ENCODE peak calls at places on chromosomes 16 and 17, in five cellular contexts. D is PC-9, H is mammary epithelial cell, Y is H1, J is hepatocyte. U is an unnamed sample.

GRCh38 chr16:87874639-87875472 is 5.5 kb upstream of the SLC7A5 start:
- DNase-seq in D (no peak), H (no peak), Y (no peak), J (no peak), U (peak; percentile 46)

GRCh38 chr17:51764387-51764971 is 394.0 kb downstream of the CA10 start:
- DNase-seq in D (peak; percentile 55), H (peak; percentile 58), Y (peak; percentile 68), J (peak; percentile 82), U (peak; percentile 59)

GRCh38 chr17:4937553-4937952 is 2.3 kb downstream of the SLC25A11 start:
- DNase-seq in D (no peak), H (no peak), Y (no peak), J (no peak), U (no peak)

GRCh38 chr17:50620848-50621247 is 13.8 kb upstream of the ABCC3 start:
- DNase-seq in D (no peak), H (no peak), Y (no peak), J (no peak), U (no peak)

GRCh38 chr17:10745231-10745630 is 15.4 kb upstream of the TMEM220 start:
- DNase-seq in D (no peak), H (no peak), Y (no peak), J (peak; percentile 63), U (no peak)

GRCh38 chr16:89723279-89724250 is 2.2 kb downstream of the ZNF276 start:
- DNase-seq in D (peak; percentile 33), H (peak; percentile 11), Y (no peak), J (no peak), U (no peak)

GRCh38 chr16:5865231-5865630 is 767.6 kb upstream of the EEF2KMT start:
- DNase-seq in D (no peak), H (no peak), Y (no peak), J (no peak), U (no peak)

GRCh38 chr16:77919761-77920415 is 102.5 kb upstream of the CLEC3A start:
- DNase-seq in D (no peak), H (no peak), Y (no peak), J (no peak), U (no peak)

GRCh38 chr16:15780805-15781204 is 76.0 kb downstream of the MYH11 start:
- DNase-seq in D (no peak), H (no peak), Y (no peak), J (no peak), U (no peak)

GRCh38 chr17:70892527-70892926 is 723.2 kb downstream of the KCNJ2 start:
- DNase-seq in D (no peak), H (no peak), Y (no peak), J (no peak), U (no peak)

GRCh38 chr16:88931373-88931900 is 45.6 kb downstream of the CBFA2T3 start:
- DNase-seq in D (no peak), H (no peak), Y (no peak), J (no peak), U (no peak)

GRCh38 chr16:68902376-68903345 is 59.3 kb downstream of the TANGO6 start:
- DNase-seq in D (peak; percentile 67), H (peak; percentile 66), Y (no peak), J (peak; percentile 77), U (peak; percentile 49)

GRCh38 chr17:50079334-50080095 is 15.6 kb upstream of the PDK2 start:
- DNase-seq in D (no peak), H (peak; percentile 53), Y (no peak), J (no peak), U (peak; percentile 21)

GRCh38 chr17:78905111-78905510 is 2.1 kb upstream of the CEP295NL start:
- DNase-seq in D (no peak), H (no peak), Y (no peak), J (no peak), U (no peak)

GRCh38 chr16:11487289-11487688 is 99.4 kb downstream of the LITAF start:
- DNase-seq in D (no peak), H (no peak), Y (no peak), J (no peak), U (no peak)

GRCh38 chr17:80033840-80034239 is 1.8 kb downstream of the TBC1D16 start:
- DNase-seq in D (no peak), H (no peak), Y (no peak), J (no peak), U (no peak)

GRCh38 chr17:48045270-48046001 is 2.7 kb upstream of the NFE2L1 start:
- DNase-seq in D (no peak), H (peak; percentile 87), Y (no peak), J (peak; percentile 48), U (no peak)

GRCh38 chr16:81094771-81095251 is 1.4 kb downstream of the GCSH start:
- DNase-seq in D (no peak), H (no peak), Y (no peak), J (no peak), U (no peak)

GRCh38 chr17:75472119-75472518 is 15.7 kb downstream of the TMEM94 start:
- DNase-seq in D (peak; percentile 45), H (peak; percentile 33), Y (no peak), J (no peak), U (no peak)

GRCh38 chr17:82388922-82389283 is 17.3 kb downstream of the UTS2R start:
- DNase-seq in D (no peak), H (no peak), Y (no peak), J (no peak), U (no peak)

DNA sequence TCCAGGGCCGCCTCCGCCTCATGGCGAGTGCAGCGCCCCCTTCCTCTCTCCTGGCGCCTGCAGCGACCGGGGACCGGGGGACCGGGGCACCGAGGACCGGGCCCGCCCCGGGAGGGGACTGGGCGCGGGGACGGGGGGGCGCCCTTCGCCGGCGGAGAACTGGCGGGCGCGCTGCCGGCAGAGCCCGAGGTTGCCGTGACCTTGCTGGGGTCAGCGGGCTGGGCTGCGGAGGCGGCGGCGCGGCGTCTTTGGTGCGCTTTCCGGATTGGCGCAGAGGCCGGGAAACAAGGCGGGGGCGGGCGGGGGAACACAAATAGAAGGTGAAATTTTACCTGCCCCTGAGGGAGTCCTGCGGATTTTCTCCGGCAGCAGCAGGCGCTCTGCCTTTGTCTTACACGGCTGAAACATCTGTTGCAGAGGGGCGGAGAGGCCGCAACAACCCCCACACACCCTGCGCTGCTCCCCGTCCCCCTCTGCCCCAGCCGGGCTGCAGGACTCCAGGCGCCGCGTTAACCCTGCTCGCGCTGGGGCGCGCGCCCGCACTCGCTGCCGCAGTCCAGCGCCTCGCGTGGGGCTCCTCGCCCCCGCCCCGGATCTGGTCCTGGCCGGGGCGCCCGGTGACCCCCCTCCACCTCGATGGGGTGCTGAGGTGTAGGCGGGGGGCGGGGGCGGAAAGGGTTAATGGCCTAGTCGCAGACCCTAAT is 53.5 kb downstream of the SREBF1 start:
- DNase-seq in D (no peak), H (peak; percentile 50), Y (peak; percentile 38), J (peak; percentile 62), U (no peak)
- TF ChIP-seq EZH2 in D (no peak), H (no peak), Y (no peak), J (no peak), U (no peak)

GRCh38 chr17:55729484-55729883 is 6.8 kb upstream of the TMEM100 start:
- DNase-seq in D (no peak), H (no peak), Y (no peak), J (no peak), U (no peak)

GRCh38 chr17:55730808-55731207 is 8.1 kb upstream of the TMEM100 start:
- DNase-seq in D (no peak), H (no peak), Y (no peak), J (no peak), U (no peak)

GRCh38 chr17:55731586-55732250 is 9.1 kb upstream of the TMEM100 start:
- DNase-seq in D (no peak), H (no peak), Y (no peak), J (no peak), U (no peak)

GRCh38 chr17:55728833-55729232 is 6.2 kb upstream of the TMEM100 start:
- DNase-seq in D (no peak), H (no peak), Y (no peak), J (no peak), U (no peak)

DNA sequence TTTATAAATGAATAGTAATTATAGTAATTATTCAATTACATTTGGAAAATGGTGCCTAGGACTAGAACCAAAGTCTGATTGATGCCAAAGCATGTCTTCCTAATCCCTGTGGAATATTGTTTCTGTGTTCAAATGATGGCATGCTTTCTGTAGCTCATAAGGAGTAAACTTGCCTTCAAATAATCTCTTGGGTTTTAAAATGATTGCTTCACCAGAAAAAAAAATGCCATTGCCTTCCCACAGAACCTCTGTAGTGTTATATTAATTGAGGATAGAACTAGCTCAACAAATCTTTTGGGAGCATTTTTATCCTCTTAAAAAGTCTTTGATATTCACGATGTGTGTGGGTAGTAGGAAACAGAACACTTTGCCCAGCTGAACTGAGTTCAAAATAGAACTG is 7.7 kb upstream of the TMEM100 start:
- DNase-seq in D (no peak), H (no peak), Y (no peak), J (no peak), U (no peak)
- H3K27ac ChIP-seq in D (no peak overlapping the region), H (no peak overlapping the region), Y (no peak overlapping the region), J (peak overlapping the region; percentile 54), U (no peak overlapping the region)

DNA sequence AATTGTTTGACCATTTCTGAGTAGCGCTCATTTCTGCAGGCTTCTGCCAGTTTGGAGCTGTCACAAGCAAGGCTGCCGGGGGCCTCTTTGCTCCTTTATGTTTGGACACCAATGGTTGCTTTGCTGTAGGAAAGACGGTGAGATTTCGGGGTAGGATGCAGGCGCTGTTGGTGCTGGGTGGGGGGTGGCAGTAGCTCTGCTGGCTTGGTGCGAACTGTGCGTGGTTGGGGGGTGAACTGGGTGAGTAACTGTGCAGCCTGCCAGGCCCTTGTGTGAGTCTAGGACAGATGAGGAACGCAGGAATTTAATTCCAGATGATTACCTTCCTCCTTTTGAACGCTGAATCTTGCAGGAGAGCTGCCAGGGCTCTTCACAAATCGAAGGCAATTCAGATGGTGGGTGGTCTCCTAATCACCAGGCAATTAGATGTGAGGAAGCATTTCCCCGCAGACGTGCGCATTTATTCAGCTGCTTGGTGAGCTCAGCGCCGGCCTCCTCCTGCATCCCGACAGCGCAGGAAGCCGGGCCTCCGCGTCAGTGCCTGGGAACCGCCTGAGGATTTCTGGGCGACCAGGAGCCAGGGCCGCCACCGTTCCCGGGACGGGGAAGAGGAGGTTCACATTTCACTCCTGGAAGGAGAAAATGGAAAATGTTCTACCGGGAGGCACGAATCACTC is 154.4 kb downstream of the FOXL1 start:
- DNase-seq in D (no peak), H (no peak), Y (no peak), J (no peak), U (no peak)
- TF ChIP-seq EZH2 in D (peak; percentile 55), H (no peak), Y (no peak), J (no peak), U (no peak)

GRCh38 chr16:31477220-31478216 is 5.4 kb upstream of the SLC5A2 start:
- DNase-seq in D (peak; percentile 85), H (no peak), Y (no peak), J (peak; percentile 85), U (peak; percentile 67)

GRCh38 chr16:31480851-31481250 is 2.1 kb upstream of the SLC5A2 start:
- DNase-seq in D (no peak), H (no peak), Y (no peak), J (no peak), U (no peak)

GRCh38 chr16:31476305-31477219 is 4.6 kb downstream of the TGFB1I1 start:
- DNase-seq in D (peak; percentile 62), H (no peak), Y (no peak), J (peak; percentile 86), U (peak; percentile 92)

GRCh38 chr16:31479752-31480151 is 3.2 kb upstream of the SLC5A2 start:
- DNase-seq in D (no peak), H (no peak), Y (no peak), J (no peak), U (no peak)

DNA sequence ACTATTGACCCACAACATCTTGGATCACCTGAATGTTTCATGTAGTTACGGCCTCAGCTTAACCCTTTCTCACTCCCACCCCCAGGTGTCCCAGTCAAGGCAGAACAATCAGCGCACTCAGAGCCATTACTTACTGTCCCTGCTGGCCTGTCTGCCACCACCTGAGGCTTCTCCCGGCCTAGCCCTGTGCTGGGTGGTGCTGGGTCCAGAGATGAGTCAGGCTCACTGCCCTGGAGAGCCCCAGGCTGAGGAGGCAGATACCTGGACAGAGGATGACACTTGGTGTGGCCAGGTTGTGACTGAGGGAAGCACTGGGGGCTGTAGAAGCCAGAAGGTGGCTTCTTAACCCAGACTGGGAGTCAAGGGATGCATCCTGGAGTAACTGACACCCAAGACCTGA is 4.0 kb upstream of the SLC5A2 start:
- DNase-seq in D (no peak), H (no peak), Y (no peak), J (no peak), U (no peak)
- H3K27ac ChIP-seq in D (no peak overlapping the region), H (no peak overlapping the region), Y (no peak overlapping the region), J (no peak overlapping the region), U (no peak overlapping the region)

U was measured in DND-41.